ENCODE peak calls at places on chromosomes 3 and 15, in four cellular contexts. S is sigmoid colon, Y is endothelial cell of umbilical vein, T is GM12892. C is an unnamed sample.
A peak's percentile ranks its signal among the peaks of the same experiment; 100 is the strongest.

GRCh38 chr3:58296843-58297242 is 9.2 kb upstream of the RPP14 start:
- DNase-seq in Y (no peak), S (no peak), T (no peak), C (no peak)

GRCh38 chr3:47475029-47475569 is 642 bp downstream of the SCAP start:
- DNase-seq in S (no peak), Y (peak; percentile 63), T (no peak), C (no peak)

GRCh38 chr15:40458495-40459371 is 12.1 kb upstream of the CHST14 start:
- DNase-seq in S (no peak), T (no peak), Y (no peak), C (no peak)

GRCh38 chr3:18295171-18295920 is 129.8 kb downstream of the SATB1 start:
- DNase-seq in T (peak; percentile 1), S (no peak), Y (no peak), C (peak; percentile 4)

GRCh38 chr3:160169139-160169830 is 55.9 kb upstream of the C3orf80 start:
- DNase-seq in Y (no peak), T (no peak), S (no peak), C (no peak)

GRCh38 chr3:73069775-73070444 is 8.5 kb downstream of the EBLN2 start:
- DNase-seq in T (no peak), Y (no peak), S (no peak), C (no peak)

GRCh38 chr3:53724566-53724965 is 121.7 kb downstream of the CHDH start:
- DNase-seq in Y (no peak), T (no peak), S (peak; percentile 8), C (no peak)

GRCh38 chr3:15152166-15152565 is 53.2 kb upstream of the RBSN start:
- DNase-seq in Y (peak; percentile 64), T (no peak), S (no peak), C (no peak)

GRCh38 chr3:196837819-196838420 is 29.8 kb upstream of the SENP5 start:
- DNase-seq in T (peak; percentile 55), S (peak; percentile 71), Y (peak; percentile 56), C (peak; percentile 79)

GRCh38 chr15:48645558-48646330 is at the start of gene FBN1:
- DNase-seq in Y (peak; percentile 88), S (peak; percentile 90), T (peak; percentile 59), C (peak; percentile 4)

GRCh38 chr3:101862453-101863165 is 13.3 kb downstream of the NFKBIZ start:
- DNase-seq in T (no peak), S (no peak), Y (no peak), C (no peak)

GRCh38 chr3:25372167-25372566 is 55.9 kb upstream of the RARB start:
- DNase-seq in S (no peak), Y (no peak), T (no peak), C (no peak)

GRCh38 chr3:123084738-123085237 is 18.0 kb downstream of the PDIA5 start:
- DNase-seq in S (no peak), Y (no peak), T (no peak), C (no peak)

GRCh38 chr3:45688194-45688881 is 858 bp upstream of the SACM1L start:
- DNase-seq in Y (peak; percentile 61), S (no peak), T (no peak), C (peak; percentile 63)

GRCh38 chr3:39497753-39498152 is 30.3 kb downstream of the MOBP start:
- DNase-seq in Y (no peak), S (no peak), T (no peak), C (no peak)

GRCh38 chr3:105674437-105675065 is 194.3 kb downstream of the CBLB start:
- DNase-seq in T (no peak), Y (no peak), S (no peak), C (no peak)

GRCh38 chr3:197175503-197175902 is 122.9 kb downstream of the DLG1 start:
- DNase-seq in Y (no peak), T (no peak), S (no peak), C (no peak)

GRCh38 chr3:133410191-133410892 is 10.5 kb downstream of the BFSP2 start:
- DNase-seq in S (no peak), T (no peak), Y (no peak), C (no peak)

GRCh38 chr3:43185656-43186375 is 79.9 kb upstream of the POMGNT2 start:
- DNase-seq in T (no peak), Y (peak; percentile 89), S (no peak), C (no peak)

GRCh38 chr3:172885704-172886103 is 135.2 kb downstream of the ECT2 start:
- DNase-seq in S (no peak), Y (no peak), T (no peak), C (no peak)

GRCh38 chr15:38868326-38869114 is 303.9 kb upstream of the RASGRP1 start:
- DNase-seq in T (no peak), S (peak; percentile 78), Y (peak; percentile 73), C (no peak)

GRCh38 chr15:44541282-44541958 is 4.5 kb downstream of the EIF3J start:
- DNase-seq in S (no peak), T (no peak), Y (peak; percentile 74), C (no peak)

GRCh38 chr3:16818945-16819344 is 65.8 kb upstream of the PLCL2 start:
- DNase-seq in S (no peak), Y (no peak), T (no peak), C (no peak)

GRCh38 chr15:74277245-74277644 is 41.1 kb downstream of the CCDC33 start:
- DNase-seq in S (no peak), Y (no peak), T (no peak), C (no peak)

GRCh38 chr3:171802601-171802956 is 7.7 kb downstream of the PLD1 start:
- DNase-seq in T (no peak), S (no peak), Y (no peak), C (no peak)

GRCh38 chr3:76700323-76700722 is 339.6 kb upstream of the ROBO2 start:
- DNase-seq in T (no peak), S (no peak), Y (no peak), C (no peak)

GRCh38 chr3:12992629-12993021 is 80.6 kb downstream of the IQSEC1 start:
- DNase-seq in S (no peak), Y (no peak), T (no peak), C (no peak)

GRCh38 chr3:30933478-30934207 is 39.2 kb upstream of the GADL1 start:
- DNase-seq in T (no peak), Y (no peak), S (no peak), C (no peak)

GRCh38 chr15:29939404-29939803 is 117.1 kb upstream of the TJP1 start:
- DNase-seq in T (no peak), Y (no peak), S (no peak), C (no peak)

GRCh38 chr3:129224984-129225393 is 24.4 kb upstream of the COPG1 start:
- DNase-seq in Y (peak; percentile 71), S (peak; percentile 91), T (no peak), C (peak; percentile 84)
- TF ChIP-seq POLR2AphosphoS5 in Y (peak; percentile 27), S (peak; percentile 64), T (no peak), C (peak; percentile 57)

DNA sequence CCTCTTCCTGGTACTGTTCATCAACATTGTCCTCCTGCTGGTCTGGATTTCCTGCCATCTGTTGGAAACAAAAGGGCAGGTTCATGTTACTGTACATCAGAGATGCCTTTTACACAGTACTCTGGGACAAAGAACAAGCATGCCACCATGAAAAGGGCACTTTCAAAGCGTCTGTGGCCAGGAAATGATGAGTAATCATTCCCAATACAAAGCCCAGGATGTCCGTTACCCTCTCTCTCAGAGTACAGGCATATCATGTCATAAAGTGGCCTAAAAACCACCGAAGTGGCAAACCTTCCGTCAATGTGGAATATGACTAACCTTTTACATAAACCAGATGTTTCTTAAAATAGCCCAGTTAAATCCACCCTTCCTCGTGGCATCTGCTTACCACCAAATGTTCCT is 71.2 kb downstream of the GOLIM4 start:
- DNase-seq in S (no peak), T (no peak), Y (peak; percentile 79), C (peak; percentile 16)
- TF ChIP-seq POLR2AphosphoS5 in S (peak; percentile 56), T (no peak), Y (peak; percentile 40), C (no peak)

GRCh38 chr3:50123394-50124361 is 31.4 kb upstream of the SEMA3F start:
- DNase-seq in S (peak; percentile 59), T (no peak), Y (no peak), C (no peak)

GRCh38 chr3:50120364-50121095 is 31.8 kb downstream of the RBM5 start:
- DNase-seq in T (no peak), Y (no peak), S (no peak), C (no peak)

GRCh38 chr3:50122661-50123391 is 32.3 kb upstream of the SEMA3F start:
- DNase-seq in S (peak; percentile 63), Y (no peak), T (no peak), C (no peak)

GRCh38 chr3:50121416-50122032 is 32.8 kb downstream of the RBM5 start:
- DNase-seq in S (peak; percentile 89), T (peak; percentile 81), Y (peak; percentile 80), C (peak; percentile 77)

GRCh38 chr3:50122071-50122470 is 33.1 kb upstream of the SEMA3F start:
- DNase-seq in S (peak; percentile 60), Y (no peak), T (no peak), C (no peak)
- TF ChIP-seq POLR2AphosphoS5 in S (no peak), Y (no peak), T (no peak), C (no peak)

GRCh38 chr3:49238274-49239127 is 38.5 kb downstream of the C3orf62 start:
- DNase-seq in T (no peak), Y (peak; percentile 99), S (peak; percentile 87), C (peak; percentile 93)
- TF ChIP-seq POLR2AphosphoS5 in T (peak; percentile 60), Y (no peak), S (peak; percentile 99), C (peak; percentile 94)

GRCh38 chr3:50610181-50610971 is 1.2 kb downstream of the CISH start:
- DNase-seq in S (no peak), T (no peak), Y (no peak), C (peak; percentile 47)
- TF ChIP-seq POLR2AphosphoS5 in S (no peak), T (no peak), Y (no peak), C (no peak)

GRCh38 chr3:127775398-127776109 is 46.8 kb downstream of the MGLL start:
- DNase-seq in T (no peak), Y (peak; percentile 61), S (peak; percentile 81), C (no peak)
- TF ChIP-seq POLR2AphosphoS5 in T (no peak), Y (no peak), S (no peak), C (no peak)

GRCh38 chr3:56375654-56376053 is 92.6 kb downstream of the ERC2 start:
- DNase-seq in T (no peak), S (no peak), Y (no peak), C (peak; percentile 39)

GRCh38 chr3:56383092-56383491 is 85.2 kb downstream of the ERC2 start:
- DNase-seq in T (no peak), Y (no peak), S (no peak), C (no peak)

GRCh38 chr3:56379723-56380287 is 88.5 kb downstream of the ERC2 start:
- DNase-seq in T (no peak), S (no peak), Y (no peak), C (no peak)
- TF ChIP-seq POLR2AphosphoS5 in T (no peak), S (no peak), Y (no peak), C (no peak)

C was measured in HL-60.